ENCODE peak calls at places on chromosomes 2 and 18, in six cellular contexts. P is choroid plexus epithelial cell, S is epithelial cell of esophagus, X is omental fat pad, G is PC-9, R is fibroblast of the aortic adventitia. E is an unnamed sample.

GRCh38 chr2:70133521-70134348 is 46.5 kb downstream of the PCBP1 start:
- DNase-seq in S (no peak), R (peak), G (no peak), P (peak), X (no peak), E (no peak)

GRCh38 chr2:139067874-139068273 is 287.7 kb upstream of the NXPH2 start:
- DNase-seq in P (no peak), S (no peak), X (no peak), R (no peak), G (no peak), E (no peak)

GRCh38 chr18:78955066-78955465 is 24.6 kb upstream of the SALL3 start:
- DNase-seq in R (no peak), P (no peak), S (no peak), G (no peak), X (no peak), E (no peak)

GRCh38 chr2:133755515-133756311 is 187.4 kb upstream of the NCKAP5 start:
- DNase-seq in G (no peak), P (peak), R (peak), X (no peak), S (no peak), E (no peak)

GRCh38 chr2:64338910-64339500 is 115.0 kb upstream of the LGALSL start:
- DNase-seq in S (peak), X (no peak), P (peak), R (no peak), G (peak), E (no peak)

GRCh38 chr2:163982938-163983337 is 247.1 kb upstream of the FIGN start:
- DNase-seq in P (no peak), X (no peak), S (no peak), R (no peak), G (no peak), E (no peak)

GRCh38 chr2:173058097-173058496 is 17.5 kb upstream of the MAP3K20 start:
- DNase-seq in S (no peak), X (no peak), G (no peak), P (no peak), R (peak), E (no peak)

GRCh38 chr2:43218221-43218549 is 8.2 kb downstream of the ZFP36L2 start:
- DNase-seq in P (peak), R (peak), X (no peak), S (no peak), G (no peak), E (no peak)

GRCh38 chr18:50594931-50595330 is 35.0 kb downstream of the MAPK4 start:
- DNase-seq in P (peak), G (no peak), X (no peak), R (no peak), S (peak), E (no peak)

GRCh38 chr2:119841550-119841949 is 81.8 kb downstream of the PTPN4 start:
- DNase-seq in G (no peak), R (no peak), P (peak), X (no peak), S (no peak), E (no peak)

GRCh38 chr18:10590412-10590811 is 64.6 kb downstream of the NAPG start:
- DNase-seq in S (no peak), P (no peak), X (no peak), R (no peak), G (no peak), E (no peak)

GRCh38 chr2:178279636-178280035 is 85.3 kb downstream of the OSBPL6 start:
- DNase-seq in X (no peak), S (no peak), G (no peak), R (no peak), P (no peak), E (no peak)

GRCh38 chr18:45357681-45358470 is 257.4 kb upstream of the SLC14A2 start:
- DNase-seq in P (no peak), G (no peak), R (peak), S (peak), X (no peak), E (no peak)

GRCh38 chr2:233036162-233036838 is 3.8 kb downstream of the NEU2 start:
- DNase-seq in S (no peak), X (no peak), G (no peak), P (no peak), R (no peak), E (no peak)

GRCh38 chr18:48540329-48541025 is 1.6 kb downstream of the CTIF start:
- DNase-seq in X (peak), P (peak), S (peak), R (peak), G (peak), E (peak)

GRCh38 chr2:218000137-218000536 is 2.7 kb downstream of the TNS1 start:
- DNase-seq in R (peak), S (no peak), P (peak), X (no peak), G (no peak), E (no peak)

GRCh38 chr18:79100944-79101343 is 31.8 kb downstream of the ATP9B start:
- DNase-seq in S (no peak), R (no peak), G (no peak), P (no peak), X (no peak), E (no peak)

GRCh38 chr18:23992119-23992940 is 22.2 kb upstream of the TTC39C start:
- DNase-seq in G (peak), R (peak), X (no peak), S (peak), P (no peak), E (no peak)

GRCh38 chr2:173978447-173978846 is 13.3 kb upstream of the SP3 start:
- DNase-seq in G (no peak), X (no peak), R (no peak), P (no peak), S (peak), E (no peak)

GRCh38 chr2:212548459-212548815 is 9.8 kb upstream of the ERBB4 start:
- DNase-seq in R (peak), X (no peak), P (peak), G (peak), S (peak), E (no peak)

GRCh38 chr2:14634885-14635871 is 2.7 kb downstream of the LRATD1 start:
- DNase-seq in S (peak), X (no peak), G (peak), R (peak), P (peak), E (peak)

GRCh38 chr2:178317807-178318206 is 123.5 kb downstream of the OSBPL6 start:
- DNase-seq in G (no peak), S (no peak), X (no peak), R (no peak), P (no peak), E (no peak)

GRCh38 chr2:11750917-11751316 is 4.5 kb downstream of the LPIN1 start:
- DNase-seq in X (no peak), G (peak), S (peak), R (no peak), P (peak), E (no peak)

GRCh38 chr18:31438402-31438801 is 9.1 kb upstream of the DSG3 start:
- DNase-seq in G (no peak), P (no peak), S (no peak), R (no peak), X (no peak), E (no peak)

GRCh38 chr2:19538411-19538963 is 180.1 kb upstream of the OSR1 start:
- DNase-seq in P (peak), R (peak), S (peak), X (no peak), G (peak), E (no peak)

GRCh38 chr2:98389248-98389605 is 43.0 kb downstream of the CNGA3 start:
- DNase-seq in G (no peak), X (no peak), S (no peak), P (no peak), R (no peak), E (no peak)

GRCh38 chr18:3012306-3012919 is 531 bp downstream of the LPIN2 start:
- DNase-seq in G (no peak), X (no peak), R (no peak), S (no peak), P (peak), E (peak)

GRCh38 chr2:68023904-68024303 is 38.9 kb downstream of the C1D start:
- DNase-seq in S (no peak), R (no peak), G (no peak), P (no peak), X (no peak), E (no peak)

GRCh38 chr2:120398961-120399888 is 53.3 kb downstream of the INHBB start:
- DNase-seq in R (no peak), P (no peak), X (no peak), G (peak), S (peak), E (peak)

GRCh38 chr2:239035361-239035814 is 187.5 kb downstream of the TWIST2 start:
- DNase-seq in R (no peak), X (peak), G (peak), S (no peak), P (peak), E (no peak)
- TF ChIP-seq CTCF in R (peak), X (peak), G (peak), S (peak), P (peak), E (peak)

DNA sequence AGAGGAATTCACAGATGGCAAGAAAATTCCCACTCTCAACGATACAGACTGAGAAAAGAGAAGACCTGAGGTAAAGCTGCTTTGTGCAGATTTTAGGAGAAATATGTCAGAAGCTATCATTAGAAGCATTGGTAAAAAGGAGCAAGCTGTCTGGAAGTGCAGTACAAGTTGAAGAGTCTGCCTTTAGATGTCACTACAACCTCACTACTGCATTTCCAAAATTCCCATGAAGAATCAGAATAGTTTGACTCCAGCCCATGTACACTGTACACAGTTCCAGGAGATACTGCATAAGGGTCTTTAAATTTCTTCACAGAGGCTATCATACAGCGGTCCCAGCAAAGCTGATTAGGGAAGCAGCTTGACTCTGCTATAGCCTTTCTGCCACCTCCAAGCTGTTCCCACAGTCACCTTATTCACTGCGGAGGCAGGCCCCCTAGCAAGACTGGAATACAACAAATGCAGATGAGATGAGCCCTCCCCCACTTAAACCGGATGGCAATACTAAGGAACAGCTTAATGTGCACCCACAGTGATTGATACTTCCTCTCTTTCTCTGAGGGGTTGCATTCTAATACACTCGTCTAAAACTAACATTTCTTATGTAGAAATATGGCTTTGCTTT is 527.4 kb downstream of the TMEM182 start:
- DNase-seq in S (no peak), P (peak), G (no peak), R (no peak), X (no peak), E (no peak)
- TF ChIP-seq CTCF in S (no peak), P (no peak), G (no peak), R (no peak), X (no peak), E (peak)

DNA sequence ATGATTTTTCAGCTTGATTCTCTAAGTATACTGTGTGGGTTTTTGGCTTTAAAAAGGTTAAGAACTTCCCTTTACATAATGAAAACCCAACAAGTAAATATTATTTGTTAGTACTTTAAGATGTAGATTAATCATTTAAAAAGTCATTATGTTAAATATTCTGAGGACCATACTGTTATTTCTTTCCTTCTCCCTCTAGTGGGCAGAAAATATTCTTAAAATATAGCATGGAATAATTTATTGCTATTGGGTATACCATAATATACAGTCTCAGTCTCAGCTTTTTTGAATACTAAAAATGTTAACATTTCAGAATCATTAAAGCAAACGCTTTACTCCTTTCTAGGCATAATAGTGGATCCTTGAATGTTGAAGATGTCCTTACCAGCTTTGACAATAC is 28.1 kb downstream of the CAMKMT start:
- DNase-seq in P (peak), G (no peak), S (no peak), R (peak), X (no peak), E (no peak)
- TF ChIP-seq CTCF in P (peak), G (peak), S (no peak), R (peak), X (no peak), E (peak)

GRCh38 chr2:52608030-52608429 is 1159.6 kb upstream of the CHAC2 start:
- DNase-seq in S (no peak), R (no peak), X (no peak), P (no peak), G (no peak), E (no peak)

GRCh38 chr2:52611757-52612156 is 1155.8 kb upstream of the CHAC2 start:
- DNase-seq in G (no peak), S (no peak), R (no peak), X (no peak), P (no peak), E (no peak)

DNA sequence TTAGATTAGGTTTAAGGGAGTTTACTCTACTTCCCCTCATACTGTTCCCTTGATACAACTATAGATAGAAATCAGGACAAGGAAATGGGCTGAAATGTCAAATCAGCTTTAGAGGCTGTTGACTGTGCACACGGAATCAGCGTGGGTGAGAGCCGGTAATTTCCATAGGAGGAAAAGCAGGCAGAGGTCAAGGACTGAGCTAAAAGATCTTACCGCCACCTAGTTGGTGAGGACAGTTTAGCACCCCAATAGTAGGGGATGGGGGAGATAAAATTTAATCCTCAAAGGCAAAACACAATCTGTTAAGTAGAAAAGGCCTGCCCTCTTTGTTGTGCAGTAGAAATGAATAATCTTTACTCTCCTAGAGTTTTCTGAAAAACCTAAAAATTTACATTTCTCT is 1154.5 kb upstream of the CHAC2 start:
- DNase-seq in G (no peak), R (no peak), S (peak), P (peak), X (no peak), E (no peak)
- TF ChIP-seq CTCF in G (no peak), R (no peak), S (no peak), P (peak), X (no peak), E (peak)

GRCh38 chr2:237165405-237166276 is 80.0 kb downstream of the COPS8 start:
- DNase-seq in G (no peak), S (peak), X (no peak), P (peak), R (peak), E (no peak)
- TF ChIP-seq CTCF in G (peak), S (peak), X (no peak), P (peak), R (peak), E (peak)

GRCh38 chr18:1499265-1499664 is 594.6 kb downstream of the ADCYAP1 start:
- DNase-seq in G (no peak), P (no peak), X (no peak), R (peak), S (no peak), E (no peak)
- TF ChIP-seq CTCF in G (peak), P (no peak), X (no peak), R (no peak), S (no peak), E (peak)

DNA sequence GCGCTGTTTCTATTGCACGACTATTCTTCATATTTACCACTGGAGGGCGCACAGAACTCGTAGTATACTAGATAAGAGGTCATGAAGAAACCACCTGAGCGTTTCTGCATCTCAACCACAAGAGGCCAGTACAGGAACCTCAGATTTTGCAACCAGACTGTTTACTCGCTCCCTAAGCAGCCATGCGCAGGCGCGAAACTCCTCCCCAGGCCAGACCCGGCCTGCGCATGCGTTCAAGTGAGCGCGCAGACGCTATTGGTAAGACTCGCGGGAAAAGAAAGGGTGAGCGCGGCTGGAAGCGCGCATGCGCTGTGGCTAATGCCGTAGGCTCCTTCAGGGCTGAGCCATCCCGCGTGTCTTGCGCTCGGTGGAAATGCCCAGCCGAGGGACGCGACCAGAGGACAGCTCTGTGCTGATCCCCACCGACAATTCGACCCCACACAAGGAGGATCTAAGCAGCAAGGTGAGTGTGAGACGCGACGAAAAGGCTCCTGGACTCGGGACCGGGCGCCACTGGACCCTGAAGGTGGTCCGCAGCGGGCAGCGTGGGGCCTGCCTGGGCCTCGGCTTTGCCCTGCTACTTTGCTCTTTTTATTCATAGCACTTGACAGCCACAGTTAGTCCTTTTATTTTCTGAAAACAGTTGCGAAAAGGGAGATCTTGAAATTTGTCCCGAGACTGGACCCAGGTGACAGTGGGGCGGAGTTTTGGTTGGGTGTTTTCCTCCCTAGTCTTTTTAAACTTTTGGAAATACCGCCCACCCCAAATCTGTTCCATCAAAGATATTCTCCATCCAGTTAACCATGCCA is at the start of gene ASNSD1:
- DNase-seq in R (peak), G (peak), P (peak), S (peak), X (peak), E (peak)
- TF ChIP-seq CTCF in R (peak), G (peak), P (peak), S (peak), X (peak), E (peak)

GRCh38 chr2:159712194-159712928 is at the start of gene MARCHF7:
- DNase-seq in P (peak), X (peak), G (peak), R (peak), S (peak), E (peak)

GRCh38 chr2:159715451-159715850 is 3.1 kb downstream of the MARCHF7 start:
- DNase-seq in R (no peak), S (peak), X (no peak), G (no peak), P (no peak), E (no peak)

GRCh38 chr2:159712929-159713575 is 746 bp downstream of the MARCHF7 start:
- DNase-seq in P (peak), X (no peak), S (peak), R (peak), G (no peak), E (no peak)

GRCh38 chr2:159714586-159714930 is 2.3 kb downstream of the MARCHF7 start:
- DNase-seq in X (no peak), S (no peak), P (no peak), R (no peak), G (no peak), E (no peak)

DNA sequence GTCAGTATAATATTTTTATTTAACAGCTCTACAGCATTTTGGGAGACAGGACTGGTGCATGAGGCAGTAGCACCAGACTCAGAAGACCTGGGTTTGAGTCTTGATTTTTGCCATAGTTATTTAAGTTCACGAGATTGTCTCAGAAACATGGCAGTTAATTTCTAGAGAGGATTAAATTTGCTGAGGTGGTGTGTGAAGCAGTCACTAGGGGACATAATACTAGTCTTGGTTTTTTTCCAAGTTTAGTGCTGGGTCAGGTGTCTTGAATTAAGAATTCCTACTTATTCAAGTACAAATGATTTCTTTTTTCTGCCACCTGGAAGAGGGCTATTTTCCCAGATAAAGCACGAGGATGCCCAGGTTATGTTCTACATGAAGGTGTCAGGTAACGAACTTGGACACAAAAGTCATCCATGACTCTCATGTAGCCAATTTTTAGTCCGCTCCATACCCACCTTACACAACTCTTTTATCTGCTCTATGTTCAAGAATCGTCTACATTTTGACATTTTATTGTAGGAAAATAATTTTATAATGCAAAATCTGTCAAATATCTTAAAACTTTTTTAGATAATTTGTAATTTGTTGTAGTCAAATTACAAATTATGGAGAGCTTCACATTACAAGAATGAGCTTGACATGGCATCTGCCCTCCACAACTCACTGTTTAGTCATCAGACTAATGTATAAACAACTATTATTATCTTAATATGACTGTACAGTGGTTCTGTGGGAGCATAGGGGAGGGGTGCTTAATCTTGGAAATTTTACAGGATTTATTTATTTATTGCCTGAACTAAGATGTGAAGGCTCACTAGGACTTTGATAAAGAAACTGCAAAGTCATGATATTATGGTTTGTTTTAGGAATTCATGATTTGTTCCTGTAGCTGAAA is 1.6 kb downstream of the MARCHF7 start:
- DNase-seq in R (peak), X (no peak), S (peak), P (peak), G (no peak), E (no peak)
- TF ChIP-seq CTCF in R (peak), X (no peak), S (no peak), P (peak), G (no peak), E (no peak)